ENCODE peak calls at places on chromosomes 11 and 22, in eight cellular contexts. One of them, this sample, is unnamed.

GRCh38 chr11:75508051-75508561 is 17.6 kb downstream of the GDPD5 start:
- DNase-seq in COR-L47: no peak
- DNase-seq in NCI-H524: no peak
- DNase-seq in activated T-cell treated with anti-CD3 and anti-CD28 coated beads, Interleukin-2, amount 50 U/mL, for 72 hours: peak
- DNase-seq in T-cell: peak
- DNase-seq in Caki2: no peak
- DNase-seq in germinal center: peak
- DNase-seq in stimulated activated CD4-positive, alpha-beta T cell treated with anti-CD3 and anti-CD28 coated beads, Interleukin-1b, Interleukin-23, amount 100 ng/mL, for 1 hour: peak
- DNase-seq in this sample: no peak

GRCh38 chr22:47195156-47195675 is 432.8 kb downstream of the TBC1D22A start:
- DNase-seq in activated T-cell treated with anti-CD3 and anti-CD28 coated beads, Interleukin-2, amount 50 U/mL, for 72 hours: no peak
- DNase-seq in COR-L47: no peak
- DNase-seq in stimulated activated CD4-positive, alpha-beta T cell treated with anti-CD3 and anti-CD28 coated beads, Interleukin-1b, Interleukin-23, amount 100 ng/mL, for 1 hour: no peak
- DNase-seq in germinal center: no peak
- DNase-seq in Caki2: no peak
- DNase-seq in NCI-H524: no peak
- DNase-seq in T-cell: peak
- DNase-seq in this sample: no peak

GRCh38 chr11:17979770-17980371 is 33.0 kb downstream of the SERGEF start:
- DNase-seq in T-cell: no peak
- DNase-seq in activated T-cell treated with anti-CD3 and anti-CD28 coated beads, Interleukin-2, amount 50 U/mL, for 72 hours: peak
- DNase-seq in stimulated activated CD4-positive, alpha-beta T cell treated with anti-CD3 and anti-CD28 coated beads, Interleukin-1b, Interleukin-23, amount 100 ng/mL, for 1 hour: peak
- DNase-seq in Caki2: peak
- DNase-seq in NCI-H524: no peak
- DNase-seq in COR-L47: peak
- DNase-seq in germinal center: peak
- DNase-seq in this sample: peak

GRCh38 chr22:48171294-48171693 is 1408.8 kb downstream of the TBC1D22A start:
- DNase-seq in germinal center: no peak
- DNase-seq in stimulated activated CD4-positive, alpha-beta T cell treated with anti-CD3 and anti-CD28 coated beads, Interleukin-1b, Interleukin-23, amount 100 ng/mL, for 1 hour: no peak
- DNase-seq in T-cell: no peak
- DNase-seq in activated T-cell treated with anti-CD3 and anti-CD28 coated beads, Interleukin-2, amount 50 U/mL, for 72 hours: no peak
- DNase-seq in NCI-H524: no peak
- DNase-seq in COR-L47: no peak
- DNase-seq in Caki2: no peak
- DNase-seq in this sample: no peak

GRCh38 chr11:127412722-127413121 is 412.2 kb upstream of the KIRREL3 start:
- DNase-seq in COR-L47: peak
- DNase-seq in germinal center: no peak
- DNase-seq in Caki2: no peak
- DNase-seq in activated T-cell treated with anti-CD3 and anti-CD28 coated beads, Interleukin-2, amount 50 U/mL, for 72 hours: no peak
- DNase-seq in T-cell: no peak
- DNase-seq in stimulated activated CD4-positive, alpha-beta T cell treated with anti-CD3 and anti-CD28 coated beads, Interleukin-1b, Interleukin-23, amount 100 ng/mL, for 1 hour: no peak
- DNase-seq in NCI-H524: no peak
- DNase-seq in this sample: no peak

GRCh38 chr22:39463277-39463676 is 6.5 kb downstream of the MGAT3 start:
- DNase-seq in activated T-cell treated with anti-CD3 and anti-CD28 coated beads, Interleukin-2, amount 50 U/mL, for 72 hours: no peak
- DNase-seq in germinal center: no peak
- DNase-seq in stimulated activated CD4-positive, alpha-beta T cell treated with anti-CD3 and anti-CD28 coated beads, Interleukin-1b, Interleukin-23, amount 100 ng/mL, for 1 hour: no peak
- DNase-seq in NCI-H524: no peak
- DNase-seq in Caki2: no peak
- DNase-seq in T-cell: no peak
- DNase-seq in COR-L47: no peak
- DNase-seq in this sample: no peak

GRCh38 chr11:12123177-12123576 is 12.8 kb downstream of the MICAL2 start:
- DNase-seq in stimulated activated CD4-positive, alpha-beta T cell treated with anti-CD3 and anti-CD28 coated beads, Interleukin-1b, Interleukin-23, amount 100 ng/mL, for 1 hour: no peak
- DNase-seq in T-cell: no peak
- DNase-seq in germinal center: no peak
- DNase-seq in NCI-H524: no peak
- DNase-seq in Caki2: no peak
- DNase-seq in COR-L47: no peak
- DNase-seq in activated T-cell treated with anti-CD3 and anti-CD28 coated beads, Interleukin-2, amount 50 U/mL, for 72 hours: no peak
- DNase-seq in this sample: no peak

GRCh38 chr22:49867303-49868250 is 13.9 kb downstream of the ZBED4 start:
- DNase-seq in stimulated activated CD4-positive, alpha-beta T cell treated with anti-CD3 and anti-CD28 coated beads, Interleukin-1b, Interleukin-23, amount 100 ng/mL, for 1 hour: no peak
- DNase-seq in germinal center: no peak
- DNase-seq in COR-L47: no peak
- DNase-seq in T-cell: peak
- DNase-seq in Caki2: no peak
- DNase-seq in NCI-H524: no peak
- DNase-seq in activated T-cell treated with anti-CD3 and anti-CD28 coated beads, Interleukin-2, amount 50 U/mL, for 72 hours: no peak
- DNase-seq in this sample: no peak

GRCh38 chr11:9347100-9347499 is 32.7 kb upstream of the TMEM41B start:
- DNase-seq in germinal center: no peak
- DNase-seq in T-cell: no peak
- DNase-seq in COR-L47: no peak
- DNase-seq in stimulated activated CD4-positive, alpha-beta T cell treated with anti-CD3 and anti-CD28 coated beads, Interleukin-1b, Interleukin-23, amount 100 ng/mL, for 1 hour: no peak
- DNase-seq in activated T-cell treated with anti-CD3 and anti-CD28 coated beads, Interleukin-2, amount 50 U/mL, for 72 hours: no peak
- DNase-seq in Caki2: no peak
- DNase-seq in NCI-H524: no peak
- DNase-seq in this sample: no peak

GRCh38 chr11:22681281-22681812 is 14.9 kb downstream of the GAS2 start:
- DNase-seq in activated T-cell treated with anti-CD3 and anti-CD28 coated beads, Interleukin-2, amount 50 U/mL, for 72 hours: no peak
- DNase-seq in germinal center: no peak
- DNase-seq in COR-L47: no peak
- DNase-seq in NCI-H524: no peak
- DNase-seq in T-cell: no peak
- DNase-seq in Caki2: no peak
- DNase-seq in stimulated activated CD4-positive, alpha-beta T cell treated with anti-CD3 and anti-CD28 coated beads, Interleukin-1b, Interleukin-23, amount 100 ng/mL, for 1 hour: no peak
- DNase-seq in this sample: no peak

GRCh38 chr11:105344938-105345337 is 205.4 kb upstream of the CARD18 start:
- DNase-seq in activated T-cell treated with anti-CD3 and anti-CD28 coated beads, Interleukin-2, amount 50 U/mL, for 72 hours: no peak
- DNase-seq in stimulated activated CD4-positive, alpha-beta T cell treated with anti-CD3 and anti-CD28 coated beads, Interleukin-1b, Interleukin-23, amount 100 ng/mL, for 1 hour: no peak
- DNase-seq in NCI-H524: no peak
- DNase-seq in germinal center: no peak
- DNase-seq in Caki2: no peak
- DNase-seq in T-cell: no peak
- DNase-seq in COR-L47: peak
- DNase-seq in this sample: no peak

GRCh38 chr11:61912991-61913698 is 4.2 kb downstream of the RAB3IL1 start:
- DNase-seq in germinal center: no peak
- DNase-seq in Caki2: no peak
- DNase-seq in stimulated activated CD4-positive, alpha-beta T cell treated with anti-CD3 and anti-CD28 coated beads, Interleukin-1b, Interleukin-23, amount 100 ng/mL, for 1 hour: no peak
- DNase-seq in NCI-H524: no peak
- DNase-seq in COR-L47: no peak
- DNase-seq in T-cell: no peak
- DNase-seq in activated T-cell treated with anti-CD3 and anti-CD28 coated beads, Interleukin-2, amount 50 U/mL, for 72 hours: no peak
- DNase-seq in this sample: no peak

GRCh38 chr22:32920734-32921133 is 119.2 kb downstream of the TIMP3 start:
- DNase-seq in NCI-H524: no peak
- DNase-seq in T-cell: no peak
- DNase-seq in COR-L47: no peak
- DNase-seq in Caki2: no peak
- DNase-seq in activated T-cell treated with anti-CD3 and anti-CD28 coated beads, Interleukin-2, amount 50 U/mL, for 72 hours: no peak
- DNase-seq in germinal center: no peak
- DNase-seq in stimulated activated CD4-positive, alpha-beta T cell treated with anti-CD3 and anti-CD28 coated beads, Interleukin-1b, Interleukin-23, amount 100 ng/mL, for 1 hour: no peak
- DNase-seq in this sample: no peak

GRCh38 chr11:11582261-11582701 is 39.5 kb downstream of the GALNT18 start:
- DNase-seq in germinal center: no peak
- DNase-seq in NCI-H524: no peak
- DNase-seq in activated T-cell treated with anti-CD3 and anti-CD28 coated beads, Interleukin-2, amount 50 U/mL, for 72 hours: no peak
- DNase-seq in T-cell: no peak
- DNase-seq in stimulated activated CD4-positive, alpha-beta T cell treated with anti-CD3 and anti-CD28 coated beads, Interleukin-1b, Interleukin-23, amount 100 ng/mL, for 1 hour: no peak
- DNase-seq in Caki2: no peak
- DNase-seq in COR-L47: no peak
- DNase-seq in this sample: no peak

GRCh38 chr22:50399751-50400331 is 56.7 kb downstream of the PPP6R2 start:
- DNase-seq in Caki2: peak
- DNase-seq in germinal center: no peak
- DNase-seq in COR-L47: no peak
- DNase-seq in T-cell: no peak
- DNase-seq in stimulated activated CD4-positive, alpha-beta T cell treated with anti-CD3 and anti-CD28 coated beads, Interleukin-1b, Interleukin-23, amount 100 ng/mL, for 1 hour: no peak
- DNase-seq in NCI-H524: no peak
- DNase-seq in activated T-cell treated with anti-CD3 and anti-CD28 coated beads, Interleukin-2, amount 50 U/mL, for 72 hours: peak
- DNase-seq in this sample: peak

GRCh38 chr11:79054636-79055035 is 386.2 kb downstream of the TENM4 start:
- DNase-seq in NCI-H524: no peak
- DNase-seq in COR-L47: no peak
- DNase-seq in activated T-cell treated with anti-CD3 and anti-CD28 coated beads, Interleukin-2, amount 50 U/mL, for 72 hours: no peak
- DNase-seq in germinal center: no peak
- DNase-seq in Caki2: no peak
- DNase-seq in stimulated activated CD4-positive, alpha-beta T cell treated with anti-CD3 and anti-CD28 coated beads, Interleukin-1b, Interleukin-23, amount 100 ng/mL, for 1 hour: no peak
- DNase-seq in T-cell: no peak
- DNase-seq in this sample: no peak

GRCh38 chr11:61361237-61361636 is 445 bp downstream of the CYB561A3 start:
- DNase-seq in activated T-cell treated with anti-CD3 and anti-CD28 coated beads, Interleukin-2, amount 50 U/mL, for 72 hours: no peak
- DNase-seq in NCI-H524: no peak
- DNase-seq in germinal center: no peak
- DNase-seq in Caki2: no peak
- DNase-seq in T-cell: no peak
- DNase-seq in COR-L47: no peak
- DNase-seq in stimulated activated CD4-positive, alpha-beta T cell treated with anti-CD3 and anti-CD28 coated beads, Interleukin-1b, Interleukin-23, amount 100 ng/mL, for 1 hour: no peak
- DNase-seq in this sample: no peak

GRCh38 chr22:25354456-25354855 is 135.0 kb downstream of the CRYBB2 start:
- DNase-seq in T-cell: no peak
- DNase-seq in stimulated activated CD4-positive, alpha-beta T cell treated with anti-CD3 and anti-CD28 coated beads, Interleukin-1b, Interleukin-23, amount 100 ng/mL, for 1 hour: no peak
- DNase-seq in activated T-cell treated with anti-CD3 and anti-CD28 coated beads, Interleukin-2, amount 50 U/mL, for 72 hours: no peak
- DNase-seq in germinal center: no peak
- DNase-seq in Caki2: no peak
- DNase-seq in NCI-H524: no peak
- DNase-seq in COR-L47: no peak
- DNase-seq in this sample: no peak

GRCh38 chr11:85759915-85760314 is 51.0 kb downstream of the SYTL2 start:
- DNase-seq in Caki2: peak
- DNase-seq in COR-L47: no peak
- DNase-seq in germinal center: no peak
- DNase-seq in activated T-cell treated with anti-CD3 and anti-CD28 coated beads, Interleukin-2, amount 50 U/mL, for 72 hours: no peak
- DNase-seq in stimulated activated CD4-positive, alpha-beta T cell treated with anti-CD3 and anti-CD28 coated beads, Interleukin-1b, Interleukin-23, amount 100 ng/mL, for 1 hour: no peak
- DNase-seq in T-cell: no peak
- DNase-seq in NCI-H524: no peak
- DNase-seq in this sample: no peak

GRCh38 chr11:40202569-40202968 is 1256.9 kb downstream of the LRRC4C start:
- DNase-seq in T-cell: no peak
- DNase-seq in stimulated activated CD4-positive, alpha-beta T cell treated with anti-CD3 and anti-CD28 coated beads, Interleukin-1b, Interleukin-23, amount 100 ng/mL, for 1 hour: no peak
- DNase-seq in NCI-H524: no peak
- DNase-seq in COR-L47: no peak
- DNase-seq in germinal center: no peak
- DNase-seq in Caki2: no peak
- DNase-seq in activated T-cell treated with anti-CD3 and anti-CD28 coated beads, Interleukin-2, amount 50 U/mL, for 72 hours: no peak
- DNase-seq in this sample: no peak

GRCh38 chr22:23452231-23453010 is 127.7 kb downstream of the IGLL1 start:
- DNase-seq in stimulated activated CD4-positive, alpha-beta T cell treated with anti-CD3 and anti-CD28 coated beads, Interleukin-1b, Interleukin-23, amount 100 ng/mL, for 1 hour: no peak
- DNase-seq in germinal center: no peak
- DNase-seq in T-cell: no peak
- DNase-seq in COR-L47: no peak
- DNase-seq in Caki2: no peak
- DNase-seq in activated T-cell treated with anti-CD3 and anti-CD28 coated beads, Interleukin-2, amount 50 U/mL, for 72 hours: no peak
- DNase-seq in NCI-H524: no peak
- DNase-seq in this sample: no peak

GRCh38 chr11:16969010-16970004 is 44.9 kb downstream of the PLEKHA7 start:
- DNase-seq in activated T-cell treated with anti-CD3 and anti-CD28 coated beads, Interleukin-2, amount 50 U/mL, for 72 hours: no peak
- DNase-seq in stimulated activated CD4-positive, alpha-beta T cell treated with anti-CD3 and anti-CD28 coated beads, Interleukin-1b, Interleukin-23, amount 100 ng/mL, for 1 hour: no peak
- DNase-seq in NCI-H524: peak
- DNase-seq in germinal center: no peak
- DNase-seq in T-cell: no peak
- DNase-seq in Caki2: no peak
- DNase-seq in COR-L47: no peak
- DNase-seq in this sample: no peak

GRCh38 chr11:69311767-69312385 is 17.9 kb downstream of the MYEOV start:
- DNase-seq in T-cell: peak
- DNase-seq in stimulated activated CD4-positive, alpha-beta T cell treated with anti-CD3 and anti-CD28 coated beads, Interleukin-1b, Interleukin-23, amount 100 ng/mL, for 1 hour: no peak
- DNase-seq in COR-L47: no peak
- DNase-seq in activated T-cell treated with anti-CD3 and anti-CD28 coated beads, Interleukin-2, amount 50 U/mL, for 72 hours: no peak
- DNase-seq in Caki2: no peak
- DNase-seq in NCI-H524: no peak
- DNase-seq in germinal center: no peak
- DNase-seq in this sample: no peak

GRCh38 chr22:24386814-24387550 is 40.4 kb upstream of the ADORA2A start:
- DNase-seq in germinal center: no peak
- DNase-seq in T-cell: no peak
- DNase-seq in COR-L47: no peak
- DNase-seq in activated T-cell treated with anti-CD3 and anti-CD28 coated beads, Interleukin-2, amount 50 U/mL, for 72 hours: no peak
- DNase-seq in Caki2: no peak
- DNase-seq in NCI-H524: no peak
- DNase-seq in stimulated activated CD4-positive, alpha-beta T cell treated with anti-CD3 and anti-CD28 coated beads, Interleukin-1b, Interleukin-23, amount 100 ng/mL, for 1 hour: no peak
- DNase-seq in this sample: no peak

GRCh38 chr11:10495464-10495786 is 40.4 kb downstream of the AMPD3 start:
- DNase-seq in germinal center: no peak
- DNase-seq in activated T-cell treated with anti-CD3 and anti-CD28 coated beads, Interleukin-2, amount 50 U/mL, for 72 hours: no peak
- DNase-seq in Caki2: no peak
- DNase-seq in stimulated activated CD4-positive, alpha-beta T cell treated with anti-CD3 and anti-CD28 coated beads, Interleukin-1b, Interleukin-23, amount 100 ng/mL, for 1 hour: no peak
- DNase-seq in T-cell: no peak
- DNase-seq in NCI-H524: no peak
- DNase-seq in COR-L47: no peak
- DNase-seq in this sample: no peak

GRCh38 chr22:50586416-50586815 is 3.8 kb upstream of the CHKB start:
- DNase-seq in stimulated activated CD4-positive, alpha-beta T cell treated with anti-CD3 and anti-CD28 coated beads, Interleukin-1b, Interleukin-23, amount 100 ng/mL, for 1 hour: no peak
- DNase-seq in T-cell: no peak
- DNase-seq in activated T-cell treated with anti-CD3 and anti-CD28 coated beads, Interleukin-2, amount 50 U/mL, for 72 hours: no peak
- DNase-seq in germinal center: no peak
- DNase-seq in Caki2: no peak
- DNase-seq in COR-L47: no peak
- DNase-seq in NCI-H524: no peak
- DNase-seq in this sample: no peak

GRCh38 chr11:14081541-14082211 is 119.2 kb downstream of the SPON1 start:
- DNase-seq in COR-L47: no peak
- DNase-seq in activated T-cell treated with anti-CD3 and anti-CD28 coated beads, Interleukin-2, amount 50 U/mL, for 72 hours: no peak
- DNase-seq in germinal center: no peak
- DNase-seq in stimulated activated CD4-positive, alpha-beta T cell treated with anti-CD3 and anti-CD28 coated beads, Interleukin-1b, Interleukin-23, amount 100 ng/mL, for 1 hour: no peak
- DNase-seq in Caki2: no peak
- DNase-seq in NCI-H524: no peak
- DNase-seq in T-cell: no peak
- DNase-seq in this sample: no peak

GRCh38 chr11:16786131-16786530 is 47.7 kb downstream of the C11orf58 start:
- DNase-seq in stimulated activated CD4-positive, alpha-beta T cell treated with anti-CD3 and anti-CD28 coated beads, Interleukin-1b, Interleukin-23, amount 100 ng/mL, for 1 hour: no peak
- DNase-seq in Caki2: no peak
- DNase-seq in COR-L47: no peak
- DNase-seq in NCI-H524: no peak
- DNase-seq in activated T-cell treated with anti-CD3 and anti-CD28 coated beads, Interleukin-2, amount 50 U/mL, for 72 hours: no peak
- DNase-seq in T-cell: no peak
- DNase-seq in germinal center: no peak
- DNase-seq in this sample: no peak

GRCh38 chr11:1231396-1232327 is 8.8 kb downstream of the MUC5B start:
- DNase-seq in NCI-H524: no peak
- DNase-seq in T-cell: no peak
- DNase-seq in activated T-cell treated with anti-CD3 and anti-CD28 coated beads, Interleukin-2, amount 50 U/mL, for 72 hours: no peak
- DNase-seq in COR-L47: peak
- DNase-seq in germinal center: no peak
- DNase-seq in Caki2: no peak
- DNase-seq in stimulated activated CD4-positive, alpha-beta T cell treated with anti-CD3 and anti-CD28 coated beads, Interleukin-1b, Interleukin-23, amount 100 ng/mL, for 1 hour: no peak
- DNase-seq in this sample: no peak

GRCh38 chr22:38657248-38657909 is 941 bp downstream of the CBY1 start:
- DNase-seq in NCI-H524: peak
- DNase-seq in activated T-cell treated with anti-CD3 and anti-CD28 coated beads, Interleukin-2, amount 50 U/mL, for 72 hours: peak
- DNase-seq in stimulated activated CD4-positive, alpha-beta T cell treated with anti-CD3 and anti-CD28 coated beads, Interleukin-1b, Interleukin-23, amount 100 ng/mL, for 1 hour: no peak
- DNase-seq in Caki2: peak
- DNase-seq in T-cell: no peak
- DNase-seq in germinal center: peak
- DNase-seq in COR-L47: peak
- DNase-seq in this sample: no peak

GRCh38 chr11:46352063-46352841 is 5.0 kb downstream of the DGKZ start:
- DNase-seq in stimulated activated CD4-positive, alpha-beta T cell treated with anti-CD3 and anti-CD28 coated beads, Interleukin-1b, Interleukin-23, amount 100 ng/mL, for 1 hour: peak
- DNase-seq in COR-L47: peak
- DNase-seq in T-cell: peak
- DNase-seq in germinal center: peak
- DNase-seq in Caki2: no peak
- DNase-seq in activated T-cell treated with anti-CD3 and anti-CD28 coated beads, Interleukin-2, amount 50 U/mL, for 72 hours: peak
- DNase-seq in NCI-H524: no peak
- DNase-seq in this sample: no peak

GRCh38 chr11:120523196-120523595 is 11.6 kb downstream of the GRIK4 start:
- DNase-seq in activated T-cell treated with anti-CD3 and anti-CD28 coated beads, Interleukin-2, amount 50 U/mL, for 72 hours: no peak
- DNase-seq in germinal center: no peak
- DNase-seq in NCI-H524: no peak
- DNase-seq in COR-L47: peak
- DNase-seq in T-cell: no peak
- DNase-seq in Caki2: no peak
- DNase-seq in stimulated activated CD4-positive, alpha-beta T cell treated with anti-CD3 and anti-CD28 coated beads, Interleukin-1b, Interleukin-23, amount 100 ng/mL, for 1 hour: no peak
- DNase-seq in this sample: no peak

This sample was measured in cerebellar nuclear complex.